ENCODE peak calls at places on chromosomes 11 and 22, in five cellular contexts. S is NCI-H526 treated with DMSO at 0.1 percent for 48 hours, W is EL, N is fibroblast of pulmonary artery, T is Daoy. Y is an unnamed sample.

GRCh38 chr11:41872458-41872857 is 413.0 kb upstream of the LRRC4C start:
- DNase-seq in S (no peak), W (no peak), N (no peak), T (no peak), Y (no peak)

GRCh38 chr11:129451524-129451923 is 75.9 kb downstream of the BARX2 start:
- DNase-seq in S (no peak), W (no peak), N (no peak), T (no peak), Y (no peak)

GRCh38 chr22:49997932-49998717 is 14.4 kb downstream of the IL17REL start:
- DNase-seq in S (no peak), W (no peak), N (no peak), T (peak; percentile 1), Y (peak; percentile 47)

GRCh38 chr11:58880166-58880565 is 35.7 kb upstream of the GLYATL2 start:
- DNase-seq in S (no peak), W (no peak), N (no peak), T (no peak), Y (no peak)

GRCh38 chr11:38460901-38461300 is 1862.9 kb upstream of the RAG2 start:
- DNase-seq in S (no peak), W (peak; percentile 92), N (peak; percentile 91), T (peak; percentile 2), Y (peak; percentile 19)

GRCh38 chr11:63614136-63614664 is at the start of gene PLAAT3:
- DNase-seq in S (peak; percentile 73), W (peak; percentile 72), N (peak; percentile 30), T (peak; percentile 73), Y (peak; percentile 84)

GRCh38 chr11:78374917-78375316 is 42.7 kb downstream of the GAB2 start:
- DNase-seq in S (no peak), W (no peak), N (no peak), T (no peak), Y (no peak)

GRCh38 chr11:46686886-46687810 is 13.3 kb downstream of the ARHGAP1 start:
- DNase-seq in S (no peak), W (peak; percentile 44), N (peak; percentile 86), T (peak; percentile 36), Y (no peak)

GRCh38 chr11:38019072-38019775 is 1421.2 kb upstream of the RAG2 start:
- DNase-seq in S (no peak), W (peak; percentile 56), N (peak; percentile 55), T (peak; percentile 0), Y (no peak)

GRCh38 chr11:10414659-10415058 is 40.4 kb upstream of the AMPD3 start:
- DNase-seq in S (no peak), W (no peak), N (peak; percentile 74), T (no peak), Y (peak; percentile 63)

GRCh38 chr11:121367434-121367833 is 74.9 kb downstream of the SC5D start:
- DNase-seq in S (no peak), W (peak; percentile 6), N (peak; percentile 8), T (peak; percentile 50), Y (no peak)

GRCh38 chr11:126512251-126512650 is 156.8 kb downstream of the ST3GAL4 start:
- DNase-seq in S (no peak), W (no peak), N (no peak), T (no peak), Y (no peak)

GRCh38 chr22:29105468-29105867 is 32.6 kb downstream of the KREMEN1 start:
- DNase-seq in S (no peak), W (no peak), N (no peak), T (no peak), Y (no peak)

GRCh38 chr11:70498171-70498571 is 99.8 kb downstream of the CTTN start:
- DNase-seq in S (no peak), W (no peak), N (no peak), T (no peak), Y (no peak)

GRCh38 chr11:58923300-58923788 is 15.9 kb upstream of the GLYATL1 start:
- DNase-seq in S (peak; percentile 11), W (peak; percentile 64), N (peak; percentile 37), T (peak; percentile 66), Y (no peak)

GRCh38 chr22:26914786-26915185 is 257.4 kb downstream of the MIAT start:
- DNase-seq in S (peak; percentile 8), W (no peak), N (no peak), T (no peak), Y (no peak)

GRCh38 chr11:115085461-115086220 is 407.3 kb downstream of the NXPE2 start:
- DNase-seq in S (peak; percentile 75), W (no peak), N (no peak), T (no peak), Y (no peak)

GRCh38 chr11:6196396-6196795 is 2.6 kb upstream of the OR52W1 start:
- DNase-seq in S (no peak), W (no peak), N (no peak), T (no peak), Y (no peak)

GRCh38 chr22:50191041-50191740 is 5.5 kb downstream of the TRABD start:
- DNase-seq in S (no peak), W (no peak), N (no peak), T (no peak), Y (no peak)

GRCh38 chr11:32583451-32584271 is at the start of gene EIF3M:
- DNase-seq in S (peak; percentile 95), W (peak; percentile 95), N (peak; percentile 97), T (peak; percentile 98), Y (peak; percentile 97)

GRCh38 chr11:93869830-93870229 is 19.4 kb upstream of the VSTM5 start:
- DNase-seq in S (no peak), W (no peak), N (no peak), T (no peak), Y (no peak)

GRCh38 chr11:27697679-27698275 is 2.5 kb downstream of the BDNF start:
- DNase-seq in S (no peak), W (no peak), N (peak; percentile 49), T (no peak), Y (no peak)

GRCh38 chr22:24498826-24499225 is 3.7 kb downstream of the UPB1 start:
- DNase-seq in S (no peak), W (no peak), N (no peak), T (no peak), Y (no peak)

GRCh38 chr11:34890812-34891211 is 25.4 kb downstream of the APIP start:
- DNase-seq in S (peak; percentile 68), W (peak; percentile 31), N (peak; percentile 71), T (no peak), Y (no peak)

GRCh38 chr11:62707277-62707771 is at the start of the genes BSCL2 and GNG3:
- DNase-seq in S (no peak), W (no peak), N (no peak), T (no peak), Y (no peak)

GRCh38 chr11:64018310-64018709 is 17.4 kb upstream of the FLRT1 start:
- DNase-seq in S (no peak), W (no peak), N (no peak), T (no peak), Y (no peak)

GRCh38 chr11:112162761-112163669 is 879 bp downstream of the IL18 start:
- DNase-seq in S (no peak), W (peak; percentile 30), N (no peak), T (no peak), Y (no peak)

GRCh38 chr11:117704416-117705150 is 92.4 kb downstream of the DSCAML1 start:
- DNase-seq in S (peak; percentile 99), W (no peak), N (no peak), T (peak; percentile 31), Y (no peak)

GRCh38 chr11:110472858-110473257 is 43.1 kb downstream of the FDX1 start:
- DNase-seq in S (no peak), W (peak; percentile 44), N (peak; percentile 35), T (peak; percentile 11), Y (no peak)

GRCh38 chr22:36356708-36357694 is 30.8 kb downstream of the MYH9 start:
- DNase-seq in S (no peak), W (no peak), N (no peak), T (no peak), Y (no peak)

GRCh38 chr22:42649261-42650056 is at the start of gene CYB5R3:
- DNase-seq in S (peak; percentile 49), W (peak; percentile 86), N (peak; percentile 82), T (peak; percentile 87), Y (peak; percentile 91)

GRCh38 chr22:37564111-37564711 is 3.9 kb downstream of the CDC42EP1 start:
- DNase-seq in S (no peak), W (no peak), N (peak; percentile 93), T (no peak), Y (no peak)

GRCh38 chr22:36324414-36324813 is 63.4 kb downstream of the MYH9 start:
- DNase-seq in S (no peak), W (no peak), N (no peak), T (no peak), Y (no peak)

GRCh38 chr11:133699071-133699470 is 146.2 kb downstream of the SPATA19 start:
- DNase-seq in S (no peak), W (no peak), N (no peak), T (no peak), Y (no peak)

GRCh38 chr22:40463727-40464126 is 93.3 kb downstream of the SGSM3 start:
- DNase-seq in S (no peak), W (no peak), N (no peak), T (no peak), Y (no peak)

GRCh38 chr22:37230673-37231405 is 13.2 kb downstream of the RAC2 start:
- DNase-seq in S (no peak), W (no peak), N (no peak), T (no peak), Y (no peak)

Y was measured in tibial artery.